ENCODE peak calls at places on chromosomes 5 and 9, in six cellular contexts. A, F, W, J, B and V are unnamed samples.

GRCh38 chr5:73263001-73263710 is 90.2 kb downstream of the TMEM174 start:
- DNase-seq in A (no peak), F (peak), W (no peak), J (no peak), B (no peak), V (no peak)

GRCh38 chr9:90100014-90100413 is 495.2 kb downstream of the GADD45G start:
- DNase-seq in A (peak), F (peak), W (no peak), J (no peak), B (no peak), V (no peak)

GRCh38 chr9:27412081-27412480 is 112.0 kb upstream of the IFNK start:
- DNase-seq in A (no peak), F (no peak), W (no peak), J (no peak), B (no peak), V (no peak)

GRCh38 chr9:101877439-101877838 is 139.0 kb upstream of the GRIN3A start:
- DNase-seq in A (no peak), F (no peak), W (no peak), J (no peak), B (no peak), V (no peak)

GRCh38 chr9:83625120-83625710 is 2.3 kb downstream of the IDNK start:
- DNase-seq in A (no peak), F (no peak), W (no peak), J (no peak), B (no peak), V (no peak)

GRCh38 chr5:15959560-15960164 is 219.9 kb downstream of the MARCHF11 start:
- DNase-seq in A (peak), F (peak), W (no peak), J (no peak), B (no peak), V (no peak)

GRCh38 chr9:96156578-96156977 is 145.4 kb downstream of the HSD17B3 start:
- DNase-seq in A (no peak), F (no peak), W (no peak), J (no peak), B (no peak), V (no peak)

GRCh38 chr9:134689320-134690181 is 47.9 kb downstream of the COL5A1 start:
- DNase-seq in A (peak), F (peak), W (peak), J (peak), B (peak), V (no peak)

GRCh38 chr9:133115604-133116345 is 5.3 kb downstream of the RALGDS start:
- DNase-seq in A (no peak), F (peak), W (no peak), J (no peak), B (peak), V (no peak)

GRCh38 chr5:155402927-155403645 is 389.5 kb downstream of the KIF4B start:
- DNase-seq in A (no peak), F (no peak), W (no peak), J (no peak), B (no peak), V (no peak)

GRCh38 chr9:37693265-37693664 is 42.5 kb downstream of the FRMPD1 start:
- DNase-seq in A (no peak), F (peak), W (no peak), J (no peak), B (no peak), V (no peak)

GRCh38 chr5:98042961-98043360 is 730.5 kb upstream of the RGMB start:
- DNase-seq in A (no peak), F (no peak), W (no peak), J (no peak), B (no peak), V (no peak)

GRCh38 chr9:128136816-128137793 is 9.6 kb upstream of the PTGES2 start:
- DNase-seq in A (peak), F (peak), W (peak), J (no peak), B (no peak), V (no peak)

GRCh38 chr5:32076699-32077695 is 97.1 kb downstream of the GOLPH3 start:
- DNase-seq in A (peak), F (peak), W (peak), J (no peak), B (peak), V (no peak)

GRCh38 chr9:108889649-108890067 is 27.6 kb downstream of the ACTL7A start:
- DNase-seq in A (peak), F (peak), W (no peak), J (no peak), B (no peak), V (no peak)

GRCh38 chr5:95590880-95591279 is 29.0 kb upstream of the GPR150 start:
- DNase-seq in A (no peak), F (no peak), W (no peak), J (no peak), B (no peak), V (no peak)

GRCh38 chr5:18745988-18746615 is 1111.8 kb downstream of the TAF11L14 start:
- DNase-seq in A (no peak), F (no peak), W (no peak), J (no peak), B (peak), V (no peak)

GRCh38 chr9:119588874-119589560 is 219.8 kb upstream of the BRINP1 start:
- DNase-seq in A (no peak), F (no peak), W (peak), J (no peak), B (no peak), V (no peak)

GRCh38 chr5:151315998-151316597 is 12.5 kb upstream of the SLC36A3 start:
- DNase-seq in A (peak), F (peak), W (peak), J (peak), B (peak), V (peak)

GRCh38 chr5:101678494-101679193 is 617.4 kb downstream of the SLCO4C1 start:
- DNase-seq in A (peak), F (peak), W (peak), J (peak), B (peak), V (no peak)

GRCh38 chr5:1943481-1943880 is 60.8 kb upstream of the IRX4 start:
- DNase-seq in A (no peak), F (no peak), W (no peak), J (no peak), B (no peak), V (no peak)

GRCh38 chr5:14700478-14701436 is 36.2 kb downstream of the OTULIN start:
- DNase-seq in A (no peak), F (no peak), W (no peak), J (no peak), B (no peak), V (no peak)

GRCh38 chr5:77086611-77087483 is at the start of gene ZBED3:
- DNase-seq in A (peak), F (peak), W (peak), J (peak), B (peak), V (peak)
- TF ChIP-seq CTCF in A (peak), F (peak), W (peak), J (no peak), B (no peak), V (no peak)

DNA sequence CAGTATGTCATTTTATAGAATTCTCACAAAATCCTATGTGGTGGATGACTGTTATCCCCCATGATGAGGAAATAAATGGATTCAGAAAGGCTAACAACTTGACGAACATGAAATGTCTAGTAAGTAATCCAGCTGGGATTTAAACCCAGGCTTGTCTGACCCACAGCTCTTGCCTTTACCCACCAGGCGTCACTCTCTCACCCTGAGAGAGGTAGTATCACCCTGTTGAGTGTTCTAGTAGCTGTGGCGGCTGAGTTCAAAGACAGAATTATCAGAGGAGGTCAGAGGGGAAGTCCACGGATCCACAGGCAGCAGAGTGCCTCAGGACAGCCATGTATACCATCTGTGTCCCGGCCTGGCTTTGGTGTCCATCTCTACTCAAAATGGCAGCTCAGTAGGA is 113.8 kb downstream of the ZNF462 start:
- DNase-seq in A (no peak), F (no peak), W (peak), J (no peak), B (no peak), V (no peak)
- TF ChIP-seq CTCF in A (no peak), F (no peak), W (peak), J (no peak), B (no peak), V (no peak)

DNA sequence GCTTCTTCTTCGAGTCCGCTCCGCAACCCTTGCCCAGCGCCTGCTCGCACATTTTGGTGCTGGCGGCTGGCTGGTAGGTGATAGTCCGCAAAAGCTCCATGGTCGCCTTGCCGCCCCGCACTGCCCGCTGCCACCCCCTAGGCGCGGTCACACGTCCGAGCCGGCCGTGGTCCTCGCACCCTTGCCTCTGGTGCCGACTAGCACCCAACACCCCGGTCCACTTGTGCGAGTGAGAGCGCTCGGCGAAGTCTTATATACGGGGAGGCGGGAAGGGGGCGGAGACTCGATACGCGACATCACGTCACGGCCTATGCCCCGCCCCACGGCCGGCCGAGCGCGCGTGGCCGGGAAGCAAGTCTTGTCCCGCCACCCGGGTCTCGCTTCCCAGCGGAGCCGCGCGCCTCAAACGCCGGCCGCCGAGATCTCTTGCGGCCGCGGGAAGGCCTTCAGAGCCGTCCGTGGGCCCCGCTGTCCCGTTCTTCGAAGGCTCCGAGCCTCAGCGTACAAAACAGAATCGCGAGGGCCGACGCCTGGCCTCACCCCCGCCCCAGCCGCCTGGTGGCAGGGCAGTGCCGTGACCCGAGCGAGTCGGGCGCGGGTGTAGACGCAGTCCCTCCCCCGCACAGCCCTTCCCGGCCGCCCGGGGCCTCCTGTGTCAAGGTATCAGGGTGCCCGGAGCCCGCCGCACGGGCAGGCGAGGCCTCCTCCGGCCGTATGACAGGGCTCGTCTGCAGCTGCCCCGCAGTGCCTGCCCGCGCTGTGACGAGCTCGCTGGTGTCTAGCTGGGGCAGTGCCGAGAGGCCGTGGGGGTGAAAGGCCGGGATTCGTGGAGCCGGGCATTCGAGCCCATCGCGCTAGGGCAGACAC is at the start of gene PLK2:
- DNase-seq in A (peak), F (peak), W (peak), J (peak), B (peak), V (peak)
- TF ChIP-seq CTCF in A (peak), F (peak), W (peak), J (no peak), B (peak), V (no peak)

GRCh38 chr5:140869555-140869886 is 764 bp downstream of the PCDHA11 start:
- DNase-seq in A (no peak), F (no peak), W (no peak), J (no peak), B (no peak), V (no peak)

GRCh38 chr5:140870221-140871201 is 1.8 kb downstream of the PCDHA11 start:
- DNase-seq in A (no peak), F (no peak), W (peak), J (no peak), B (no peak), V (no peak)

GRCh38 chr5:140868721-140869554 is at the start of gene PCDHA11:
- DNase-seq in A (peak), F (no peak), W (peak), J (no peak), B (no peak), V (no peak)
- TF ChIP-seq CTCF in A (no peak), F (peak), W (peak), J (no peak), B (no peak), V (no peak)